ENCODE peak calls at places on chromosomes 11 and 22, in seven cellular contexts. W, C, V, P, T, Q and J are unnamed samples. For H3K4me1, the result is how much of the 10 kb centered on the place peaks cover.

GRCh38 chr11:20010106-20010860 is 150.0 kb downstream of the DBX1 start:
- DNase-seq in W (no peak), C (no peak), V (no peak), P (no peak), T (no peak), Q (no peak), J (no peak)

GRCh38 chr22:30667092-30667485 is 586 bp downstream of the DUSP18 start:
- DNase-seq in W (no peak), C (no peak), V (no peak), P (no peak), T (no peak), Q (no peak), J (no peak)

GRCh38 chr11:119167933-119168332 is 592 bp upstream of the NLRX1 start:
- DNase-seq in W (peak), C (no peak), V (no peak), P (no peak), T (no peak), Q (no peak), J (no peak)

GRCh38 chr11:82831364-82831763 is 68.9 kb downstream of the PRCP start:
- DNase-seq in W (no peak), C (no peak), V (no peak), P (no peak), T (no peak), Q (no peak), J (no peak)

GRCh38 chr11:24267015-24267414 is 229.8 kb upstream of the LUZP2 start:
- DNase-seq in W (no peak), C (no peak), V (no peak), P (no peak), T (peak), Q (no peak), J (no peak)

GRCh38 chr11:121337078-121337477 is 44.5 kb downstream of the SC5D start:
- DNase-seq in W (no peak), C (no peak), V (no peak), P (no peak), T (no peak), Q (no peak), J (no peak)

GRCh38 chr22:41308054-41308453 is 6.7 kb downstream of the ZC3H7B start:
- DNase-seq in W (peak), C (no peak), V (no peak), P (peak), T (no peak), Q (no peak), J (no peak)

GRCh38 chr11:95337175-95337957 is 106.4 kb upstream of the SESN3 start:
- DNase-seq in W (no peak), C (peak), V (peak), P (peak), T (peak), Q (peak), J (peak)

GRCh38 chr11:83073248-83073647 is 1.6 kb upstream of the RAB30 start:
- DNase-seq in W (no peak), C (no peak), V (no peak), P (no peak), T (no peak), Q (no peak), J (no peak)

GRCh38 chr11:118438314-118438931 is 2.1 kb downstream of the KMT2A start:
- DNase-seq in W (peak), C (peak), V (peak), P (peak), T (peak), Q (peak), J (no peak)

GRCh38 chr11:65041206-65042035 is at the start of gene SAC3D1:
- DNase-seq in W (peak), C (no peak), V (no peak), P (peak), T (peak), Q (peak), J (no peak)

GRCh38 chr22:47411006-47411405 is 648.6 kb downstream of the TBC1D22A start:
- DNase-seq in W (no peak), C (no peak), V (no peak), P (no peak), T (no peak), Q (no peak), J (no peak)

GRCh38 chr11:6438979-6439571 is 1.7 kb downstream of the HPX start:
- DNase-seq in W (no peak), C (peak), V (no peak), P (peak), T (peak), Q (no peak), J (no peak)

GRCh38 chr22:34897126-34897525 is 168.8 kb upstream of the ISX start:
- DNase-seq in W (no peak), C (no peak), V (no peak), P (no peak), T (no peak), Q (no peak), J (no peak)

GRCh38 chr11:104581246-104581980 is 316.8 kb downstream of the CASP12 start:
- DNase-seq in W (no peak), C (peak), V (no peak), P (peak), T (peak), Q (no peak), J (no peak)

GRCh38 chr11:18632841-18633240 is 1.3 kb downstream of the SPTY2D1 start:
- DNase-seq in W (no peak), C (no peak), V (no peak), P (peak), T (no peak), Q (no peak), J (no peak)

GRCh38 chr11:8293171-8293570 is 29.5 kb upstream of the LMO1 start:
- DNase-seq in W (no peak), C (no peak), V (no peak), P (no peak), T (peak), Q (no peak), J (no peak)

GRCh38 chr22:35314161-35314942 is 14.7 kb downstream of the TOM1 start:
- DNase-seq in W (peak), C (no peak), V (peak), P (no peak), T (no peak), Q (no peak), J (no peak)

GRCh38 chr22:50620861-50621490 is 7.0 kb downstream of the ARSA start:
- DNase-seq in W (peak), C (no peak), V (peak), P (no peak), T (no peak), Q (no peak), J (no peak)

GRCh38 chr11:121482231-121483129 is 29.7 kb upstream of the SORL1-AS1 start:
- DNase-seq in W (no peak), C (no peak), V (no peak), P (no peak), T (no peak), Q (no peak), J (no peak)

GRCh38 chr11:59755701-59756495 is 722 bp downstream of the STX3 start:
- DNase-seq in W (peak), C (peak), V (peak), P (peak), T (peak), Q (peak), J (peak)

GRCh38 chr22:40436460-40437431 is 66.4 kb downstream of the SGSM3 start:
- DNase-seq in W (peak), C (peak), V (peak), P (peak), T (peak), Q (peak), J (no peak)

GRCh38 chr11:116732740-116733385 is 39.9 kb downstream of the BUD13 start:
- DNase-seq in W (peak), C (peak), V (peak), P (peak), T (peak), Q (peak), J (no peak)

GRCh38 chr11:83042966-83043711 is 28.6 kb downstream of the RAB30 start:
- DNase-seq in W (no peak), C (peak), V (no peak), P (no peak), T (no peak), Q (no peak), J (no peak)

DNA sequence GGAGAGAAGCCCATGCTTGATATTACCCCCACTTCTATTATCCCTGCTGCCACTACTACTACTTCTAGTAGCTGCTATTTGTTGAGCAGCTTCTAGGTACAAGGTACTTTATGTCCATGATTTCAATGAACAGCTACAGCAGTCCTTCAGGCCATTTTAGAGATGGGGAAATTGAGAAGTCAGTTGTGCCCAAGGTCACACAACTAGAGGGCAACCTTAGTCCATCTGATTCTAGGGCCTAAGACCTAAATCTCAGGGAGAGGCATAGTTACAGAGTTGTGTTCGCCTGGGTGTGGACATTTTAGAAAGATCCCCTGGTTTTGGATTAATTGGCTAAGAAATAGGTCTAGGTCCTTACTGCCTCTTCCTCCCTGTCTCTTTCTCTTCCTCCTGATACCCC is 52.3 kb downstream of the MICAL2 start:
- DNase-seq in W (no peak), C (no peak), V (no peak), P (no peak), T (no peak), Q (no peak), J (no peak)
- H3K4me1 ChIP-seq in W (half or more), C (half or more), V (half or more), P (half or more), T (under half), Q (half or more), J (half or more)

DNA sequence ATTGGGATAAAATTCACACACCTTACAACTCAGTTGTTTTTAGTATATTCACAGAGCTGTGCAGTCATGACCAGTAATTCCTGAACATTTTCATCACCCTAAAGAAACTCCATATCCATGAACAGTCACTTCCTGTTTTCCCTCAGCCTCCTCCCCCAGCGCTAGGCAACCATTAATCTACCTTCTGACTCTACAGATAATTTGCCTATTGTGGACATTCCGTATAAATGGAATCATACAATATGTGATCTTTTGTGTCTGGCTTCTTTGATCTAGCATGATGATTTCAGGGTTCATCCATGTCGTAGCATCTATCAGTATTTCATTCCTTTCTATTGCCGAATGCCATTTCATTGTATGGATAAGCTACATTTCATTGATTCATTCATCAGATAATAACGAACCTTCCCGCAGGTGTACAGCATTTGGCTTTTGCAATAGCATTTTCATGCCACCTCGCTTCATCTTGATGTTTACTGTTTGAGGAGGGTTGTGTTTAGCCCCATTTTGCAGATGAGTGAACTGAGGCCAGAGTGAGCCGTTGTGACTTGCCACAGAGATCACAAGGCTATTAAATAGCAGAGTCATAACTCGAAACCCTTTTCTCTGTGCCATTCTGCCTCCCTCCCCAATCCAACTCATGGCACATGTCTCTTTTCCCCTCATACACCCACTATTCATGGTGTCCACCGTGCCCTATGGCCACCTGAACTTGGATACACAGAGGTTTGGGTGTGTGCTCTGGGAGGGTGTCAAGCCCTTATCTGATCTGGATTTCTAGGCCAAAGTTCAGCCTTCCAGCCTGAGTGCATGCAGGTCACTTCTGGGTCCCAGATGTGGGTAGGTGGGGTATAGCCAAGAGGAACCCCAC is 11.1 kb upstream of the MYH9 start:
- DNase-seq in W (peak), C (no peak), V (no peak), P (peak), T (no peak), Q (peak), J (no peak)
- H3K4me1 ChIP-seq in W (under half), C (under half), V (under half), P (under half), T (under half), Q (under half), J (half or more)

GRCh38 chr11:33723238-33723881 is 12.9 kb downstream of the CD59 start:
- DNase-seq in W (no peak), C (peak), V (no peak), P (peak), T (no peak), Q (peak), J (no peak)
- H3K4me1 ChIP-seq in W (half or more), C (under half), V (under half), P (under half), T (under half), Q (half or more), J (half or more)

DNA sequence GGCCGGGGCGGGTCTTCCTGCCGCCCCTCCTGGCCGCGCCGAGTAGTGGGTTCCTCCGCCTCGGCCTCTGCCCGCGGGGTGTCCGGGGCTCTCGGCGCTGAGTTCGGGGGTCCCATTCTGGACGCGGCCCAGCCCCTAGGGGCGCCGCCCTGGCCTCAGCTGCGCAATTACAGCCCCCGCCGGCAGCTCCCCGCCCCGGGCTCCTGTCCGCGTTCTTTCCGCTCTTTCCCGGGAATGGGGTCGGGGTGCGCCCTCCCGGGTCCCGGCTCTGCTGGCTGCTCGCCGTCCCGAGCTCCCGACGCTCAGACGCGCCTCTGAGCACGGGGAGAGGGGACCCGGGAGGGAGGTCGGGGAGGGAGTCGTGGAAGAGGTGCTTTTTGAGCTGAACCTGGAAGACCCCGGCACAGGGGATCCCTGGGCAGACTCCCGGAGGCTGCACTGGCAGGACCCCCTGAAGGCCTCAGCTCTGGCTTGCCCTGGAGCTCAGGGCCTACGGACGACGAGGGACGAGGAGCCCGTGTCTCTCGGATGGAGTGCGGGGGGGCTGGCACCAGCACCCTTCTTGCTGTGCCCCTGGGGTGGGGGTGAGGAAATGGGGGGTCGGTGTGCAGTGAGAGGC is 543 bp downstream of the TSPAN4 start:
- DNase-seq in W (no peak), C (no peak), V (no peak), P (no peak), T (no peak), Q (peak), J (no peak)
- H3K4me1 ChIP-seq in W (under half), C (under half), V (half or more), P (under half), T (under half), Q (under half), J (under half)

GRCh38 chr11:68040121-68040956 is 1.5 kb downstream of the TCIRG1 start:
- DNase-seq in W (peak), C (peak), V (peak), P (peak), T (peak), Q (peak), J (peak)

GRCh38 chr11:68038226-68038717 is 553 bp upstream of the TCIRG1 start:
- DNase-seq in W (peak), C (no peak), V (peak), P (no peak), T (no peak), Q (no peak), J (no peak)

GRCh38 chr11:68038718-68039525 is at the start of gene TCIRG1:
- DNase-seq in W (peak), C (peak), V (peak), P (peak), T (peak), Q (peak), J (no peak)

GRCh38 chr11:68040957-68041591 is 2.2 kb downstream of the TCIRG1 start:
- DNase-seq in W (peak), C (no peak), V (peak), P (no peak), T (no peak), Q (no peak), J (peak)

DNA sequence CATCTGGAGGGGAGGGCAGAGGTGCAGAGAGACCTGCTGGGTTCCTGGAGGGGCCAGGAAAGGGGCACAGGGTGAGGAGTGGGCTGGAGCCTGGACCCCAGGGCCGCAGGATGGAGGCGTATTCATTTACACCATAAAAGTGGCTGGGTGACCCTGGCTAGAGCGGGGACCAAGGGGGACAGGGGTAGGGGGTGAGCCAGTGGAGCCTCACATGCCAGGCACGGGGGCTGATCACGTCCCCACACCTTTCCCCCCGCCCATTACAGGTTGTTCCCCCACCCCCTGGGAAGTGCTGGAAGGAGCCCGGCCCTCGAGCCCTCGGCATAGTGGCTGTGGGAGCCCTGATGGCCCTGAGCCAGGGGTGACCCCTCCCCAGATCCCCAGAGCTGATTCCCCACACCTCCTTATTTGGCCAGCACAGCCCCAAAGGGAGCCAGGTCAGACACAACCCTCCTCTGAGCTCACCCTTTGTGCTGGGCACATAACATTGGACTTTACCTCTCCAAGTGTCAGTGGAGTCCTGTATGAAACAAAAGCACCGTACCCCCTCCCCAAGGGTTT is 781 bp downstream of the TCIRG1 start:
- DNase-seq in W (peak), C (no peak), V (no peak), P (no peak), T (no peak), Q (no peak), J (no peak)
- H3K4me1 ChIP-seq in W (under half), C (under half), V (under half), P (under half), T (under half), Q (under half), J (under half)

GRCh38 chr11:132898676-132899075 is 633.6 kb downstream of the OPCML start:
- DNase-seq in W (no peak), C (no peak), V (no peak), P (peak), T (no peak), Q (no peak), J (no peak)
- H3K4me1 ChIP-seq in W (under half), C (under half), V (under half), P (under half), T (under half), Q (under half), J (under half)

DNA sequence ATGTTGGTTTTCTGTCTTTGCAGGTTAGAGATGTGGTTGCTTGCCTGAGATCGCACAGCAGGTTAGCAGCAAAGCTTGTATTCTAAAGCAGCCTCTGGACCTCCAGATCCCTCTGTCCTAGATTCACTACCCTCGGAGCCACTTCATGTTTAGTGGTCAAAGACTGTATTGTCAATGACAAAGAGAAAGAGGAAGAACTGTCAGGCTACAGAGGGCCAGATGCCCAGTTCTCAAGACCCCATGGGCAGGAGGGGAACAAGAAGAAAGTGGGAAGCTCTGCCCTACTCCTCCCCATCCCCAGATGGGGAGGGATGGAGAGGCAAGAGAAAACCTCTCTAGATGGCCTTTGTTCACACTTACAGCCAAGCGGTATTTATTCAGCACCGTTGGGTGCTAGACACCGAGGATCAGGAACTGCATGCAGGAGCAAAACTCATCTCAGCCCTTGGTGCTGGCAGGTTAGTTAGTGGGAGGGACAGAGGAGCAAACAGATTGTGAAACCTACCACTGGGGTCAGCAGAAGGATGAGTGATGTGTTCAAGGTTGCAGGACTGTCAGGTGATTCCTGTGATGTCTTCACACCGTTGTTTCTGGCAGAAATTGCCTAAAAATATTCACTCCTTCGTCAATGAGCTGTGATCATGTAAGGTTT is 38.3 kb upstream of the PTPRJ start:
- DNase-seq in W (peak), C (no peak), V (no peak), P (no peak), T (peak), Q (no peak), J (no peak)
- H3K4me1 ChIP-seq in W (under half), C (under half), V (under half), P (under half), T (under half), Q (half or more), J (under half)

GRCh38 chr22:23064381-23065068 is 5.8 kb upstream of the GNAZ start:
- DNase-seq in W (peak), C (no peak), V (peak), P (no peak), T (no peak), Q (no peak), J (peak)
- H3K4me1 ChIP-seq in W (under half), C (under half), V (under half), P (under half), T (under half), Q (under half), J (under half)

GRCh38 chr11:75341583-75341982 is 9.9 kb downstream of the ARRB1 start:
- DNase-seq in W (peak), C (no peak), V (no peak), P (no peak), T (no peak), Q (no peak), J (no peak)
- H3K4me1 ChIP-seq in W (under half), C (half or more), V (under half), P (half or more), T (under half), Q (under half), J (under half)

GRCh38 chr22:19175602-19176174 is 2.8 kb downstream of the SLC25A1 start:
- DNase-seq in W (peak), C (no peak), V (no peak), P (no peak), T (peak), Q (no peak), J (no peak)
- H3K4me1 ChIP-seq in W (under half), C (under half), V (under half), P (under half), T (under half), Q (half or more), J (under half)